ENCODE peak calls at places on chromosomes 1 and 21, in ten cellular contexts. F is mucosa of descending colon, A is right atrium auricular region, C is heart left ventricle, K is kidney, N is lower lobe of right lung, W is PC-9, Z is cardiac muscle cell, D is ovary, G is heart right ventricle. Q is an unnamed sample. For H3K4me1, the result is how much of the 10 kb centered on the place peaks cover.

GRCh38 chr1:28812669-28813468 is 899 bp downstream of the OPRD1 start:
- DNase-seq in A (no peak), D (no peak), Z (no peak), W (no peak), F (no peak), N (no peak), G (no peak), K (no peak), C (no peak), Q (no peak)

GRCh38 chr1:94727846-94728715 is 92.1 kb upstream of the SLC44A3 start:
- DNase-seq in W (peak), C (no peak), K (no peak), A (no peak), D (peak), N (no peak), Z (peak), G (no peak), F (no peak), Q (no peak)

GRCh38 chr21:17396948-17397347 is 115.9 kb upstream of the CXADR start:
- DNase-seq in A (no peak), F (no peak), G (no peak), C (no peak), W (no peak), Z (no peak), N (no peak), D (no peak), K (no peak), Q (no peak)

GRCh38 chr1:209689484-209689883 is 14.3 kb downstream of the G0S2 start:
- DNase-seq in F (no peak), D (no peak), K (no peak), C (no peak), A (no peak), W (no peak), Z (peak), N (no peak), G (no peak), Q (peak)

GRCh38 chr21:33685613-33686197 is 43.4 kb downstream of the ITSN1 start:
- DNase-seq in D (no peak), W (no peak), F (no peak), N (no peak), G (no peak), A (no peak), K (no peak), C (no peak), Z (peak), Q (no peak)

GRCh38 chr1:225815526-225816178 is 5.7 kb downstream of the EPHX1 start:
- DNase-seq in W (no peak), K (no peak), Z (no peak), D (no peak), N (no peak), G (no peak), A (no peak), C (no peak), F (no peak), Q (no peak)

GRCh38 chr1:181423301-181423918 is 59.9 kb upstream of the CACNA1E start:
- DNase-seq in K (no peak), F (no peak), D (no peak), C (peak), Z (peak), A (no peak), N (no peak), W (peak), G (peak), Q (peak)

GRCh38 chr1:114130846-114131525 is 22.7 kb downstream of the SYT6 start:
- DNase-seq in K (no peak), D (no peak), G (no peak), N (no peak), A (no peak), Z (no peak), W (no peak), F (no peak), C (no peak), Q (no peak)

GRCh38 chr1:89580036-89580435 is 52.9 kb upstream of the LRRC8C start:
- DNase-seq in W (no peak), N (no peak), Z (no peak), G (no peak), K (no peak), F (no peak), D (no peak), C (no peak), A (no peak), Q (no peak)

GRCh38 chr21:17460094-17460493 is 52.7 kb upstream of the CXADR start:
- DNase-seq in D (no peak), G (no peak), C (no peak), F (no peak), K (no peak), W (no peak), N (no peak), Z (no peak), A (no peak), Q (no peak)

GRCh38 chr1:211613108-211613947 is 34.4 kb upstream of the SLC30A1 start:
- DNase-seq in K (no peak), C (peak), G (peak), N (peak), D (peak), A (peak), W (peak), Z (peak), F (peak), Q (peak)

GRCh38 chr1:156480015-156480368 is 20.6 kb downstream of the MEF2D start:
- DNase-seq in K (no peak), D (no peak), G (no peak), A (no peak), W (no peak), N (no peak), F (no peak), Z (no peak), C (peak), Q (no peak)

GRCh38 chr1:22601610-22602009 is 34.8 kb upstream of the C1QA start:
- DNase-seq in K (no peak), A (no peak), W (no peak), G (no peak), C (no peak), D (no peak), F (no peak), Z (no peak), N (no peak), Q (no peak)

GRCh38 chr1:19698181-19698580 is 33.5 kb downstream of the HTR6 start:
- DNase-seq in K (no peak), W (no peak), D (no peak), F (no peak), C (no peak), N (no peak), G (no peak), Z (no peak), A (no peak), Q (no peak)

GRCh38 chr1:26537951-26538352 is 8.4 kb downstream of the RPS6KA1 start:
- DNase-seq in D (no peak), Z (peak), W (peak), G (no peak), C (no peak), K (no peak), N (peak), F (no peak), A (no peak), Q (no peak)

GRCh38 chr1:236280438-236281285 is 1.1 kb downstream of the ERO1B start:
- DNase-seq in G (no peak), N (no peak), Z (no peak), F (peak), K (no peak), D (peak), C (no peak), A (no peak), W (no peak), Q (no peak)

GRCh38 chr1:212207822-212208520 is 77.2 kb upstream of the PPP2R5A start:
- DNase-seq in F (no peak), C (no peak), A (no peak), D (no peak), Z (no peak), N (no peak), W (no peak), K (no peak), G (no peak), Q (no peak)

DNA sequence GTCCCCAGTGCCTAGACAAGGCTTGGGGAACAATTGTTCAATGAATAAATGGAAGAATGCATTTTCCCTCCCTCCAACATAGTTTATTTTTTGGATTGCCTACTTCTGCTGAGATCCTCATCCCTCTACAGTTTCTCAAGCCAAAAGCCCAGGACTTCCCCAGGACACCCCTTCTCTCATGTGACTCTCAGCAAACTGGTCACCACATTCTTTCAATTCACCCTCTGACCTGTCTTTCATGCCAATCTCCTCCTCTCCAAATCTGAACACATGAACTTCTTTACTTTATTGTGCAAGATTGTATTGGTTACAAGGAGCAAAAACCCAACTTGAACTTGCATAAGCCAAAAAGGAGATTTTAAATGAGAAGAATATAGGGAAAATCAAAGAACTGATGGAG is 103.2 kb upstream of the JUN start:
- DNase-seq in C (no peak), D (no peak), G (no peak), W (no peak), F (no peak), K (no peak), Z (no peak), A (no peak), N (no peak), Q (no peak)
- H3K4me1 ChIP-seq in C (half or more), D (under half), G (half or more), W (half or more), F (under half), K (under half), Z (under half), A (under half), N (half or more), Q (half or more)

GRCh38 chr21:39527664-39528381 is 76.1 kb downstream of the SH3BGR start:
- DNase-seq in Z (no peak), G (no peak), F (peak), K (no peak), A (no peak), W (no peak), C (no peak), N (no peak), D (no peak), Q (peak)
- H3K4me1 ChIP-seq in Z (under half), G (under half), F (under half), K (under half), A (under half), W (under half), C (under half), N (under half), D (under half), Q (under half)

GRCh38 chr1:105779727-105780126 is 1276.7 kb upstream of the PRMT6 start:
- DNase-seq in G (no peak), K (no peak), A (no peak), N (no peak), F (no peak), C (no peak), D (no peak), W (no peak), Z (no peak), Q (no peak)
- H3K4me1 ChIP-seq in G (under half), K (under half), A (under half), N (under half), F (under half), C (under half), D (under half), W (under half), Z (under half), Q (under half)

GRCh38 chr1:230109066-230109465 is 42.0 kb downstream of the GALNT2 start:
- DNase-seq in W (no peak), D (no peak), C (no peak), Z (no peak), N (no peak), A (no peak), F (no peak), K (no peak), G (no peak), Q (no peak)

GRCh38 chr1:230112782-230113181 is 45.7 kb downstream of the GALNT2 start:
- DNase-seq in D (no peak), Z (no peak), W (no peak), F (no peak), G (no peak), C (no peak), N (no peak), A (no peak), K (no peak), Q (no peak)

GRCh38 chr1:230112131-230112701 is 45.2 kb downstream of the GALNT2 start:
- DNase-seq in A (no peak), N (no peak), K (no peak), Z (no peak), F (no peak), W (no peak), C (no peak), G (no peak), D (no peak), Q (no peak)

GRCh38 chr1:230109871-230110667 is 43.0 kb downstream of the GALNT2 start:
- DNase-seq in D (no peak), A (no peak), F (peak), K (no peak), N (no peak), C (no peak), Z (no peak), G (no peak), W (no peak), Q (peak)

DNA sequence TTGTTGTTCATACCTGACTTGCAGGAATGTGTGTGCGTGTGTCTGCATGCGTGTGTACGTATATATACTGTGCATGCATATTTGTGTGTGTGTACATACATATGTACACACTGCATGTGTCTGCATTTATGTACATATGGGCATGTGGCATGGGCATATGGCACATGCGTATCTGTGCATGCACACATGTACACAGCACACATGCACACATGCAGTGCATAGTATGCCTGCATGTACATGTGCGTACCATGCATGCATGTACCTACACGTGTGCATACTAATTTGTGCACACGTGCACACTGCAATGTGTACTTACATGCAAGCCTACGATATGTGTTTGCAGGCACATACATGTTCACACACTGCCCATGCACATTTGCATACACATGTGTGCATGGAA is 43.9 kb downstream of the GALNT2 start:
- DNase-seq in W (no peak), C (no peak), K (no peak), Z (no peak), N (no peak), G (no peak), A (no peak), F (no peak), D (no peak), Q (no peak)
- H3K4me1 ChIP-seq in W (under half), C (under half), K (under half), Z (under half), N (under half), G (under half), A (under half), F (under half), D (under half), Q (half or more)

GRCh38 chr1:11279630-11280029 is 6.6 kb downstream of the UBIAD1 start:
- DNase-seq in C (no peak), K (no peak), N (no peak), G (no peak), W (no peak), A (no peak), F (no peak), D (no peak), Z (no peak), Q (no peak)
- H3K4me1 ChIP-seq in C (under half), K (under half), N (under half), G (under half), W (under half), A (under half), F (under half), D (under half), Z (under half), Q (half or more)

Q was measured in stomach.